ENCODE peak calls at places on chromosomes 12 and 14, in eight cellular contexts. N is fibroblast of pulmonary artery; X is astrocyte; K is HCT116; L is A549; J is fibroblast of mammary gland; B is heart right ventricle; R is CD4-positive, alpha-beta T cell. O is an unnamed sample.

GRCh38 chr12:52187640-52188039 is 4.2 kb downstream of the KRT80 start:
- DNase-seq in N (no peak), X (no peak), K (no peak), L (no peak), J (no peak), B (no peak), R (no peak), O (no peak)

GRCh38 chr12:77830502-77830901 is at the start of gene NAV3:
- DNase-seq in N (peak), X (peak), K (no peak), L (no peak), J (peak), B (peak), R (no peak), O (no peak)

GRCh38 chr12:482061-482460 is 22.3 kb downstream of the B4GALNT3 start:
- DNase-seq in N (no peak), X (no peak), K (no peak), L (no peak), J (no peak), B (no peak), R (no peak), O (no peak)

GRCh38 chr12:91542048-91542447 is 359.4 kb upstream of the DCN start:
- DNase-seq in N (no peak), X (no peak), K (no peak), L (no peak), J (no peak), B (no peak), R (no peak), O (no peak)

GRCh38 chr14:104940526-104941150 is 16.0 kb downstream of the PLD4 start:
- DNase-seq in N (no peak), X (no peak), K (no peak), L (no peak), J (no peak), B (no peak), R (no peak), O (no peak)

GRCh38 chr12:39618701-39619100 is 902 bp downstream of the ABCD2 start:
- DNase-seq in N (no peak), X (no peak), K (no peak), L (no peak), J (no peak), B (no peak), R (no peak), O (no peak)

GRCh38 chr12:108730337-108731104 is 797 bp downstream of the CORO1C start:
- DNase-seq in N (peak), X (peak), K (peak), L (peak), J (peak), B (peak), R (peak), O (peak)

GRCh38 chr12:42394429-42394828 is 68.5 kb downstream of the PPHLN1 start:
- DNase-seq in N (no peak), X (no peak), K (no peak), L (no peak), J (no peak), B (no peak), R (no peak), O (no peak)

GRCh38 chr12:122917508-122918227 is 21.7 kb upstream of the VPS37B start:
- DNase-seq in N (peak), X (peak), K (no peak), L (no peak), J (peak), B (peak), R (no peak), O (no peak)

GRCh38 chr12:121580959-121581680 is at the start of gene KDM2B:
- DNase-seq in N (peak), X (peak), K (no peak), L (no peak), J (peak), B (no peak), R (no peak), O (no peak)

GRCh38 chr12:24708718-24709117 is 240.2 kb downstream of the BCAT1 start:
- DNase-seq in N (no peak), X (no peak), K (no peak), L (no peak), J (no peak), B (no peak), R (no peak), O (no peak)

GRCh38 chr12:131089526-131090253 is 136.0 kb downstream of the ADGRD1 start:
- DNase-seq in N (no peak), X (no peak), K (no peak), L (no peak), J (no peak), B (no peak), R (no peak), O (peak)

GRCh38 chr12:66030217-66030781 is 100.3 kb downstream of the LLPH start:
- DNase-seq in N (no peak), X (no peak), K (no peak), L (no peak), J (no peak), B (no peak), R (no peak), O (no peak)

GRCh38 chr14:96092936-96093335 is 53.8 kb downstream of the C14orf132 start:
- DNase-seq in N (no peak), X (no peak), K (no peak), L (no peak), J (no peak), B (no peak), R (no peak), O (no peak)

GRCh38 chr12:13744566-13744965 is 236.8 kb downstream of the GRIN2B start:
- DNase-seq in N (no peak), X (no peak), K (no peak), L (no peak), J (no peak), B (no peak), R (no peak), O (no peak)

GRCh38 chr12:6952121-6952859 is 1.1 kb downstream of the PTPN6 start:
- DNase-seq in N (no peak), X (no peak), K (no peak), L (no peak), J (no peak), B (no peak), R (no peak), O (no peak)

GRCh38 chr12:104147346-104147745 is 9.3 kb upstream of the NFYB start:
- DNase-seq in N (no peak), X (no peak), K (no peak), L (no peak), J (no peak), B (no peak), R (no peak), O (no peak)

GRCh38 chr14:93962701-93963601 is 13.4 kb downstream of the ASB2 start:
- DNase-seq in N (no peak), X (peak), K (no peak), L (no peak), J (peak), B (no peak), R (peak), O (no peak)

GRCh38 chr12:4985820-4986219 is 57.9 kb upstream of the KCNA5 start:
- DNase-seq in N (no peak), X (no peak), K (no peak), L (no peak), J (no peak), B (no peak), R (no peak), O (no peak)

GRCh38 chr14:39175445-39176262 is 600 bp downstream of the PNN start:
- DNase-seq in N (peak), X (peak), K (no peak), L (peak), J (peak), B (no peak), R (no peak), O (peak)

GRCh38 chr12:121708313-121709063 is 4.1 kb upstream of the TMEM120B start:
- DNase-seq in N (no peak), X (no peak), K (no peak), L (no peak), J (no peak), B (no peak), R (no peak), O (no peak)

GRCh38 chr12:98332626-98333025 is 182.8 kb upstream of the TMPO start:
- DNase-seq in N (no peak), X (no peak), K (no peak), L (no peak), J (no peak), B (no peak), R (no peak), O (no peak)

GRCh38 chr12:119681953-119682352 is 14.0 kb downstream of the PRKAB1 start:
- DNase-seq in N (no peak), X (no peak), K (no peak), L (no peak), J (no peak), B (no peak), R (no peak), O (no peak)

GRCh38 chr12:106074706-106075392 is 63.9 kb downstream of the NUAK1 start:
- DNase-seq in N (peak), X (peak), K (no peak), L (no peak), J (no peak), B (no peak), R (no peak), O (no peak)

GRCh38 chr12:76586764-76587395 is 27.3 kb upstream of the OSBPL8 start:
- DNase-seq in N (peak), X (peak), K (peak), L (no peak), J (peak), B (peak), R (no peak), O (no peak)

GRCh38 chr12:116537149-116537904 is 21.9 kb upstream of the MAP1LC3B2 start:
- DNase-seq in N (no peak), X (no peak), K (no peak), L (no peak), J (no peak), B (no peak), R (no peak), O (no peak)

GRCh38 chr14:104305511-104306449 is 167.4 kb downstream of the KIF26A start:
- DNase-seq in N (no peak), X (no peak), K (no peak), L (no peak), J (no peak), B (no peak), R (no peak), O (no peak)

GRCh38 chr12:52377266-52377665 is 8.2 kb downstream of the KRT84 start:
- DNase-seq in N (no peak), X (no peak), K (no peak), L (no peak), J (no peak), B (no peak), R (no peak), O (no peak)

DNA sequence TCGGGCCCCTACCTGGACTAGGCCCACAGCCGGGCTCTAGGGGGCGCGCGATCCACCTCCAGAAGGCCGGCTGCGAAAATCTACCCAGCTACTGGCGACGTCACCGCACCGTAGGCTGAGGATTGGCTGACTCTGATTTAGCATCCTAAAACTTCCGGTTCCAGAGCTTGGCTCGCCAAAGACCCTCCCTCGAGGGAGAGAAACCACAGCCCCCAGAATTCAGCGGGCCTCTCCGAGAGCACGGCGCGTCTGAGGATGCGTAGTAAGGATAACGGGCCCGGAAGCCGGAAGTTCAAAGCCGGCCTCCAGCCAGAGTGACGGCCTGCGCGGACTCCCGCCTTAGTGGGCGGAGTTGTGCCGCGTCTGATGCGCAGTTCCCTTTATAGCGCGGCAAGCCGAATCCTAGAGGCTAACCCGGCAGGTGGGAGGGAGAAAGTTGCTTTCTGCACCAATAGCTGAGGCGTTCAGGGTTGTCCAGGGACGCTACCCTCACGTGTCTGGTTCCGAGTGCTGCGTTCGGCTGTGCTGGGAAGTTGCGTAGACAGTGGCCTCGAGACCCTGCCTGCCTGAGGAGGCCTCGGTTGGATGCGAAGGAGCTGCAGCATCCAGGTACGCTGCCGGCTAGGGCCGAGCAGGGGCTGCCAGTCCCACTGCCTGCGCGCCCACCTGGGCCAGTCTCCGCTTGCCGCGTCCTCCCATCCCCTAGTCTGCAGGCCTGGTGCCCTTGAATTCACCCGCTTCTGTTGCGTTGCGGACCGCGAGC is at the start of gene COX14:
- DNase-seq in N (peak), X (peak), K (peak), L (peak), J (peak), B (peak), R (peak), O (peak)
- TF ChIP-seq CTCF in N (peak), X (peak), K (peak), L (peak), J (peak), B (peak), R (peak), O (peak)

DNA sequence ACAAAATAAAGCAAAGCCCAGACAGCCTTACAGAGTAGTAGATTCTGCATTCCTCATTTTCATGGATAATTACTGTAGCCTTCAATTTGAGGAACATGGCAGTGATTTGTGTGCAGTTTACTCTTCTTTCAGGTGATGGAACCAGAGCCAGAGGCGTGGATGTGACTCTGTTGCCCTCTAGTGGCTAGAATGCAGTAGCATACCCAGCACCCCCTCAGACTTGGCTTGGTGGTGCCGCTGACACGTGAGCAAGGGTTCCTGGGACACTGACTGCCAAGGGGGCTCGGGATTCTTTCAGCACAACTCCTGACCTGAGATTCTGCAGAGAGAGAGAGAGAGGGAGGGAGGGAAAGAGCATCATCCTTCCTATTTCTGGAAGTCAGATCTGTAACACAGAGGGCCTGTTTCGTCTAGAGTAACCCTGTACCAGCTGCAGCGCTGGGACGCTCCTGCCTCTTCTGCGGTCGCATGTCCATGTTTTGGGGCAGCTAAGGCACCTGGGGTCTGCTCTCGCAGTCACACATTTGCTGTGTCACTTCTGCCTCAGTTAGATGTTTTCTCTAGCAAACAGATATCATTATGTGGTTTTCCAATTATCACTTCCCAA is 428.0 kb downstream of the NRXN3 start:
- DNase-seq in N (peak), X (peak), K (peak), L (peak), J (peak), B (peak), R (peak), O (no peak)
- TF ChIP-seq CTCF in N (peak), X (peak), K (peak), L (peak), J (peak), B (peak), R (peak), O (peak)

DNA sequence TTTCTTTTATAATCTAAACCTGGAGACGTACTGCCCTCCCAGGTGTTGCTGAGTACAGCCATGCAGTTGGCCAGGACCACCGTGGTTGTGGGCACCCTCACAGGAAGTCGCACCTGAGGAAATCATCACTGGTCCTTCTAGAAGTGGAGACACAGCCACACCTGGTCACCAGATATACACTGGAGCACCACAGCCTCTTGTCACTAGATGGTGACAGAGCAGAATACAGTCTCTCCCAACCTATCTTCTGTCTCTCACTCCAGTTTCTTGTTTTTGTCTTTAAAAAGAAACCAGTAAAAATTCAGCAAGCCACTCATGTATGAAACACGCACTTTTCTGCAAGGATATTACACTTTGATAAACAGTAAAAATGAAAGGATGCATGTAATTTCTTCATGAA is 43.1 kb upstream of the GPHB5 start:
- DNase-seq in N (no peak), X (no peak), K (no peak), L (no peak), J (no peak), B (no peak), R (no peak), O (no peak)
- TF ChIP-seq CTCF in N (no peak), X (no peak), K (peak), L (no peak), J (no peak), B (no peak), R (no peak), O (no peak)

GRCh38 chr14:30558675-30559555 is at the start of gene G2E3:
- DNase-seq in N (peak), X (peak), K (peak), L (peak), J (peak), B (peak), R (peak), O (peak)
- TF ChIP-seq CTCF in N (no peak), X (no peak), K (no peak), L (no peak), J (no peak), B (no peak), R (no peak), O (no peak)